ENCODE peak calls at places on chromosomes 7 and 10, in nine cellular contexts. One of them, this sample, is unnamed.

GRCh38 chr10:77486511-77486910 is 151.1 kb downstream of the KCNMA1 start:
- DNase-seq in GM12865: no peak
- DNase-seq in heart left ventricle: no peak
- DNase-seq in HTR-8/SVneo: no peak
- DNase-seq in right atrium auricular region: no peak
- DNase-seq in stomach: no peak
- DNase-seq in activated CD8-positive, alpha-beta memory T cell treated with anti-CD3 and anti-CD28 coated beads, Interleukin-2, amount 50 U/mL, for 4 hours: no peak
- DNase-seq in T-cell: no peak
- DNase-seq in AG04450: no peak
- DNase-seq in this sample: no peak

GRCh38 chr10:69352569-69353264 is 64.0 kb downstream of the TACR2 start:
- DNase-seq in HTR-8/SVneo: no peak
- DNase-seq in T-cell: no peak
- DNase-seq in AG04450: peak; percentile 26
- DNase-seq in GM12865: no peak
- DNase-seq in activated CD8-positive, alpha-beta memory T cell treated with anti-CD3 and anti-CD28 coated beads, Interleukin-2, amount 50 U/mL, for 4 hours: no peak
- DNase-seq in heart left ventricle: no peak
- DNase-seq in right atrium auricular region: no peak
- DNase-seq in stomach: no peak
- DNase-seq in this sample: no peak

GRCh38 chr7:14394786-14395185 is 405.3 kb upstream of the ETV1 start:
- DNase-seq in GM12865: no peak
- DNase-seq in heart left ventricle: no peak
- DNase-seq in activated CD8-positive, alpha-beta memory T cell treated with anti-CD3 and anti-CD28 coated beads, Interleukin-2, amount 50 U/mL, for 4 hours: no peak
- DNase-seq in right atrium auricular region: no peak
- DNase-seq in T-cell: no peak
- DNase-seq in HTR-8/SVneo: no peak
- DNase-seq in AG04450: no peak
- DNase-seq in stomach: no peak
- DNase-seq in this sample: no peak

GRCh38 chr7:158047386-158048059 is 540.1 kb downstream of the PTPRN2 start:
- DNase-seq in HTR-8/SVneo: no peak
- DNase-seq in activated CD8-positive, alpha-beta memory T cell treated with anti-CD3 and anti-CD28 coated beads, Interleukin-2, amount 50 U/mL, for 4 hours: no peak
- DNase-seq in T-cell: no peak
- DNase-seq in heart left ventricle: no peak
- DNase-seq in stomach: no peak
- DNase-seq in right atrium auricular region: no peak
- DNase-seq in AG04450: no peak
- DNase-seq in GM12865: no peak
- DNase-seq in this sample: no peak

GRCh38 chr7:158567153-158567603 is 20.4 kb downstream of the PTPRN2 start:
- DNase-seq in activated CD8-positive, alpha-beta memory T cell treated with anti-CD3 and anti-CD28 coated beads, Interleukin-2, amount 50 U/mL, for 4 hours: no peak
- DNase-seq in HTR-8/SVneo: no peak
- DNase-seq in T-cell: no peak
- DNase-seq in heart left ventricle: no peak
- DNase-seq in stomach: peak; percentile 59
- DNase-seq in AG04450: no peak
- DNase-seq in right atrium auricular region: no peak
- DNase-seq in GM12865: no peak
- DNase-seq in this sample: no peak

GRCh38 chr7:27153526-27153925 is 1.1 kb upstream of the HOXA3 start:
- DNase-seq in heart left ventricle: no peak
- DNase-seq in T-cell: no peak
- DNase-seq in stomach: peak; percentile 9
- DNase-seq in right atrium auricular region: no peak
- DNase-seq in activated CD8-positive, alpha-beta memory T cell treated with anti-CD3 and anti-CD28 coated beads, Interleukin-2, amount 50 U/mL, for 4 hours: no peak
- DNase-seq in AG04450: no peak
- DNase-seq in HTR-8/SVneo: no peak
- DNase-seq in GM12865: no peak
- DNase-seq in this sample: no peak

GRCh38 chr7:77454802-77455201 is 38.7 kb upstream of the GSAP start:
- DNase-seq in activated CD8-positive, alpha-beta memory T cell treated with anti-CD3 and anti-CD28 coated beads, Interleukin-2, amount 50 U/mL, for 4 hours: no peak
- DNase-seq in AG04450: no peak
- DNase-seq in HTR-8/SVneo: no peak
- DNase-seq in GM12865: no peak
- DNase-seq in right atrium auricular region: no peak
- DNase-seq in stomach: no peak
- DNase-seq in T-cell: no peak
- DNase-seq in heart left ventricle: no peak
- DNase-seq in this sample: no peak

GRCh38 chr10:21369697-21370096 is 155.8 kb downstream of the SKIDA1 start:
- DNase-seq in GM12865: no peak
- DNase-seq in HTR-8/SVneo: no peak
- DNase-seq in AG04450: no peak
- DNase-seq in heart left ventricle: no peak
- DNase-seq in activated CD8-positive, alpha-beta memory T cell treated with anti-CD3 and anti-CD28 coated beads, Interleukin-2, amount 50 U/mL, for 4 hours: no peak
- DNase-seq in T-cell: no peak
- DNase-seq in stomach: no peak
- DNase-seq in right atrium auricular region: no peak
- DNase-seq in this sample: no peak

GRCh38 chr10:132446661-132447445 is 49.9 kb downstream of the PWWP2B start:
- DNase-seq in AG04450: no peak
- DNase-seq in HTR-8/SVneo: peak; percentile 50
- DNase-seq in heart left ventricle: peak; percentile 68
- DNase-seq in right atrium auricular region: no peak
- DNase-seq in T-cell: peak; percentile 55
- DNase-seq in stomach: peak; percentile 84
- DNase-seq in activated CD8-positive, alpha-beta memory T cell treated with anti-CD3 and anti-CD28 coated beads, Interleukin-2, amount 50 U/mL, for 4 hours: peak; percentile 60
- DNase-seq in GM12865: peak; percentile 42
- DNase-seq in this sample: no peak

GRCh38 chr7:99013266-99014112 is 130.4 kb downstream of the SMURF1 start:
- DNase-seq in T-cell: no peak
- DNase-seq in HTR-8/SVneo: no peak
- DNase-seq in stomach: peak; percentile 15
- DNase-seq in right atrium auricular region: no peak
- DNase-seq in GM12865: no peak
- DNase-seq in activated CD8-positive, alpha-beta memory T cell treated with anti-CD3 and anti-CD28 coated beads, Interleukin-2, amount 50 U/mL, for 4 hours: no peak
- DNase-seq in AG04450: no peak
- DNase-seq in heart left ventricle: no peak
- DNase-seq in this sample: no peak

GRCh38 chr10:97882142-97883091 is 32.8 kb downstream of the GOLGA7B start:
- DNase-seq in HTR-8/SVneo: peak; percentile 82
- DNase-seq in right atrium auricular region: no peak
- DNase-seq in GM12865: no peak
- DNase-seq in activated CD8-positive, alpha-beta memory T cell treated with anti-CD3 and anti-CD28 coated beads, Interleukin-2, amount 50 U/mL, for 4 hours: no peak
- DNase-seq in heart left ventricle: no peak
- DNase-seq in stomach: peak; percentile 74
- DNase-seq in AG04450: no peak
- DNase-seq in T-cell: no peak
- DNase-seq in this sample: peak; percentile 59

GRCh38 chr7:128938524-128939074 is 872 bp downstream of the IRF5 start:
- DNase-seq in GM12865: peak; percentile 31
- DNase-seq in heart left ventricle: no peak
- DNase-seq in activated CD8-positive, alpha-beta memory T cell treated with anti-CD3 and anti-CD28 coated beads, Interleukin-2, amount 50 U/mL, for 4 hours: no peak
- DNase-seq in right atrium auricular region: no peak
- DNase-seq in AG04450: no peak
- DNase-seq in stomach: no peak
- DNase-seq in HTR-8/SVneo: no peak
- DNase-seq in T-cell: no peak
- DNase-seq in this sample: no peak

GRCh38 chr7:94906035-94906796 is 1.2 kb upstream of the PPP1R9A start:
- DNase-seq in stomach: no peak
- DNase-seq in AG04450: no peak
- DNase-seq in HTR-8/SVneo: no peak
- DNase-seq in GM12865: no peak
- DNase-seq in activated CD8-positive, alpha-beta memory T cell treated with anti-CD3 and anti-CD28 coated beads, Interleukin-2, amount 50 U/mL, for 4 hours: no peak
- DNase-seq in T-cell: no peak
- DNase-seq in heart left ventricle: no peak
- DNase-seq in right atrium auricular region: no peak
- DNase-seq in this sample: no peak

GRCh38 chr10:100103581-100103980 is 21.9 kb upstream of the CPN1 start:
- DNase-seq in AG04450: no peak
- DNase-seq in heart left ventricle: no peak
- DNase-seq in GM12865: no peak
- DNase-seq in activated CD8-positive, alpha-beta memory T cell treated with anti-CD3 and anti-CD28 coated beads, Interleukin-2, amount 50 U/mL, for 4 hours: no peak
- DNase-seq in T-cell: no peak
- DNase-seq in HTR-8/SVneo: no peak
- DNase-seq in stomach: no peak
- DNase-seq in right atrium auricular region: no peak
- DNase-seq in this sample: peak; percentile 6

GRCh38 chr7:151178236-151178635 is 8.8 kb downstream of the ASB10 start:
- DNase-seq in T-cell: no peak
- DNase-seq in right atrium auricular region: no peak
- DNase-seq in activated CD8-positive, alpha-beta memory T cell treated with anti-CD3 and anti-CD28 coated beads, Interleukin-2, amount 50 U/mL, for 4 hours: no peak
- DNase-seq in GM12865: no peak
- DNase-seq in stomach: peak; percentile 3
- DNase-seq in HTR-8/SVneo: no peak
- DNase-seq in heart left ventricle: no peak
- DNase-seq in AG04450: no peak
- DNase-seq in this sample: no peak

GRCh38 chr10:70729763-70730357 is 55.3 kb downstream of the TBATA start:
- DNase-seq in stomach: no peak
- DNase-seq in T-cell: no peak
- DNase-seq in right atrium auricular region: no peak
- DNase-seq in heart left ventricle: peak; percentile 54
- DNase-seq in HTR-8/SVneo: no peak
- DNase-seq in AG04450: no peak
- DNase-seq in activated CD8-positive, alpha-beta memory T cell treated with anti-CD3 and anti-CD28 coated beads, Interleukin-2, amount 50 U/mL, for 4 hours: no peak
- DNase-seq in GM12865: no peak
- DNase-seq in this sample: no peak

GRCh38 chr7:130394421-130395188 is 14.3 kb downstream of the CPA1 start:
- DNase-seq in T-cell: peak; percentile 19
- DNase-seq in GM12865: peak; percentile 48
- DNase-seq in heart left ventricle: no peak
- DNase-seq in stomach: no peak
- DNase-seq in HTR-8/SVneo: no peak
- DNase-seq in activated CD8-positive, alpha-beta memory T cell treated with anti-CD3 and anti-CD28 coated beads, Interleukin-2, amount 50 U/mL, for 4 hours: peak; percentile 41
- DNase-seq in AG04450: no peak
- DNase-seq in right atrium auricular region: peak; percentile 44
- DNase-seq in this sample: no peak

GRCh38 chr7:137881607-137882260 is 35.0 kb upstream of the DGKI start:
- DNase-seq in T-cell: no peak
- DNase-seq in GM12865: no peak
- DNase-seq in right atrium auricular region: no peak
- DNase-seq in HTR-8/SVneo: no peak
- DNase-seq in stomach: no peak
- DNase-seq in heart left ventricle: no peak
- DNase-seq in AG04450: no peak
- DNase-seq in activated CD8-positive, alpha-beta memory T cell treated with anti-CD3 and anti-CD28 coated beads, Interleukin-2, amount 50 U/mL, for 4 hours: no peak
- DNase-seq in this sample: no peak

GRCh38 chr7:72785166-72785955 is 42.6 kb downstream of the TYW1B start:
- DNase-seq in T-cell: no peak
- DNase-seq in HTR-8/SVneo: no peak
- DNase-seq in heart left ventricle: no peak
- DNase-seq in stomach: no peak
- DNase-seq in AG04450: no peak
- DNase-seq in activated CD8-positive, alpha-beta memory T cell treated with anti-CD3 and anti-CD28 coated beads, Interleukin-2, amount 50 U/mL, for 4 hours: no peak
- DNase-seq in GM12865: no peak
- DNase-seq in right atrium auricular region: no peak
- DNase-seq in this sample: no peak

GRCh38 chr10:102578782-102579181 is 65.5 kb upstream of the TRIM8 start:
- DNase-seq in AG04450: no peak
- DNase-seq in GM12865: no peak
- DNase-seq in HTR-8/SVneo: no peak
- DNase-seq in right atrium auricular region: no peak
- DNase-seq in heart left ventricle: no peak
- DNase-seq in T-cell: no peak
- DNase-seq in stomach: no peak
- DNase-seq in activated CD8-positive, alpha-beta memory T cell treated with anti-CD3 and anti-CD28 coated beads, Interleukin-2, amount 50 U/mL, for 4 hours: no peak
- DNase-seq in this sample: no peak

GRCh38 chr10:118499186-118499585 is 96.3 kb downstream of the PRLHR start:
- DNase-seq in HTR-8/SVneo: no peak
- DNase-seq in AG04450: no peak
- DNase-seq in GM12865: no peak
- DNase-seq in activated CD8-positive, alpha-beta memory T cell treated with anti-CD3 and anti-CD28 coated beads, Interleukin-2, amount 50 U/mL, for 4 hours: no peak
- DNase-seq in heart left ventricle: no peak
- DNase-seq in right atrium auricular region: no peak
- DNase-seq in T-cell: no peak
- DNase-seq in stomach: no peak
- DNase-seq in this sample: no peak

GRCh38 chr10:72261323-72262018 is 12.3 kb upstream of the DDIT4 start:
- DNase-seq in activated CD8-positive, alpha-beta memory T cell treated with anti-CD3 and anti-CD28 coated beads, Interleukin-2, amount 50 U/mL, for 4 hours: no peak
- DNase-seq in GM12865: peak; percentile 93
- DNase-seq in AG04450: no peak
- DNase-seq in right atrium auricular region: no peak
- DNase-seq in T-cell: no peak
- DNase-seq in HTR-8/SVneo: no peak
- DNase-seq in stomach: peak; percentile 36
- DNase-seq in heart left ventricle: no peak
- DNase-seq in this sample: no peak

This sample was measured in skeletal muscle cell.